ENCODE peak calls at places on chromosomes 7 and 10, in ten cellular contexts. B is GM23248; R is left colon; L is Calu3; A is NCI-H2171 treated with DMSO at 0.1 percent for 48 hours; K is EH; T is stimulated activated naive CD8-positive, alpha-beta T cell treated with anti-CD3 and anti-CD28 coated beads, Interleukin-15, Interleukin-2, amounts not matched to agents 100 U/mL and 50 U/mL, for 24 hours; O is stimulated activated CD8-positive, alpha-beta memory T cell treated with anti-CD3 and anti-CD28 coated beads, Interleukin-2, amount 100 ng/mL, for 1 hour; U is HS-5; F is T-helper 1 cell. X is an unnamed sample.

GRCh38 chr7:80463272-80463920 is 48.5 kb downstream of the GNAT3 start:
- DNase-seq in T (no peak), A (no peak), O (no peak), U (no peak), B (no peak), F (no peak), L (no peak), K (peak; percentile 57), R (no peak), X (peak; percentile 57)

GRCh38 chr7:23105086-23105643 is 420 bp upstream of the KLHL7 start:
- DNase-seq in T (no peak), U (no peak), B (peak; percentile 35), O (no peak), L (no peak), R (no peak), F (no peak), K (no peak), A (no peak), X (peak; percentile 49)

GRCh38 chr7:131145026-131145425 is 182.7 kb upstream of the MKLN1 start:
- DNase-seq in L (no peak), B (no peak), O (no peak), K (peak; percentile 20), A (no peak), T (no peak), R (no peak), U (no peak), F (no peak), X (no peak)

GRCh38 chr7:159126496-159127345 is 17.9 kb downstream of the VIPR2 start:
- DNase-seq in A (no peak), L (no peak), R (no peak), B (no peak), K (no peak), F (no peak), T (no peak), U (no peak), O (no peak), X (no peak)

GRCh38 chr7:29864668-29865067 is 58.4 kb downstream of the WIPF3 start:
- DNase-seq in O (no peak), T (no peak), L (no peak), R (no peak), K (peak; percentile 22), F (no peak), U (no peak), A (no peak), B (no peak), X (no peak)

GRCh38 chr7:154917214-154918160 is 85.4 kb downstream of the PAXIP1 start:
- DNase-seq in L (no peak), O (no peak), F (no peak), K (no peak), T (no peak), R (no peak), A (no peak), U (no peak), B (no peak), X (no peak)

GRCh38 chr10:87706731-87707130 is 47.1 kb downstream of the PAPSS2 start:
- DNase-seq in B (no peak), T (no peak), O (no peak), U (no peak), F (no peak), R (no peak), K (peak; percentile 68), L (no peak), A (no peak), X (no peak)

GRCh38 chr7:120951309-120951706 is 731 bp downstream of the ING3 start:
- DNase-seq in O (no peak), B (no peak), R (no peak), F (no peak), L (no peak), T (no peak), U (no peak), K (no peak), A (no peak), X (no peak)

X was measured in NCI-H69.